ENCODE peak calls at places on chromosomes 6 and 20, in five cellular contexts. V is cardiac muscle cell, W is left lung, G is fibroblast of the aortic adventitia, L is IMR-90. P is an unnamed sample.

GRCh38 chr6:34570066-34570833 is 14.1 kb upstream of the SPDEF start:
- DNase-seq in V (no peak), W (no peak), G (no peak), L (no peak), P (no peak)

GRCh38 chr6:46510656-46511055 is 19.4 kb upstream of the RCAN2 start:
- DNase-seq in V (no peak), W (peak), G (peak), L (no peak), P (peak)

GRCh38 chr20:9609892-9610502 is 95.6 kb downstream of the LAMP5 start:
- DNase-seq in V (peak), W (no peak), G (peak), L (peak), P (peak)

GRCh38 chr20:59455392-59456341 is 148.7 kb upstream of the PHACTR3 start:
- DNase-seq in V (peak), W (no peak), G (peak), L (peak), P (no peak)

GRCh38 chr20:46388201-46388836 is 18.1 kb downstream of the ELMO2 start:
- DNase-seq in V (no peak), W (no peak), G (no peak), L (no peak), P (no peak)

GRCh38 chr6:32685603-32686002 is 19.1 kb upstream of the HLA-DQB1 start:
- DNase-seq in V (no peak), W (no peak), G (no peak), L (peak), P (no peak)

GRCh38 chr6:30814137-30815084 is 69.9 kb upstream of the DDR1 start:
- DNase-seq in V (no peak), W (peak), G (peak), L (peak), P (peak)

GRCh38 chr20:42483694-42484303 is 705.9 kb downstream of the PTPRT start:
- DNase-seq in V (peak), W (no peak), G (no peak), L (no peak), P (no peak)

GRCh38 chr6:447381-448165 is 56.0 kb downstream of the IRF4 start:
- DNase-seq in V (no peak), W (no peak), G (no peak), L (no peak), P (no peak)

GRCh38 chr20:59135093-59135492 is 28.5 kb upstream of the ZNF831 start:
- DNase-seq in V (no peak), W (no peak), G (no peak), L (no peak), P (no peak)

GRCh38 chr6:51541847-51542246 is 545.6 kb downstream of the PKHD1 start:
- DNase-seq in V (no peak), W (no peak), G (no peak), L (no peak), P (no peak)

GRCh38 chr6:38771111-38771694 is 56.1 kb downstream of the DNAH8 start:
- DNase-seq in V (no peak), W (no peak), G (peak), L (no peak), P (peak)

GRCh38 chr6:32191696-32192607 is 491 bp downstream of the GPSM3 start:
- DNase-seq in V (no peak), W (no peak), G (no peak), L (no peak), P (no peak)

GRCh38 chr20:46764068-46764467 is 54.6 kb downstream of the SLC2A10 start:
- DNase-seq in V (peak), W (no peak), G (no peak), L (no peak), P (no peak)

GRCh38 chr6:74607934-74608333 is 597.9 kb downstream of the COL12A1 start:
- DNase-seq in V (no peak), W (no peak), G (peak), L (peak), P (no peak)

GRCh38 chr20:38894091-38894847 is 31.9 kb upstream of the FAM83D start:
- DNase-seq in V (no peak), W (no peak), G (no peak), L (no peak), P (peak)

GRCh38 chr20:41133709-41134361 is 3.5 kb upstream of the PLCG1 start:
- DNase-seq in V (no peak), W (no peak), G (no peak), L (peak), P (no peak)

GRCh38 chr6:114108119-114109002 is 137.4 kb upstream of the HDAC2 start:
- DNase-seq in V (peak), W (peak), G (peak), L (peak), P (peak)

GRCh38 chr20:19205999-19206398 is 6.4 kb upstream of the SLC24A3 start:
- DNase-seq in V (peak), W (peak), G (peak), L (peak), P (peak)

GRCh38 chr6:18477301-18477941 is 90.3 kb downstream of the RNF144B start:
- DNase-seq in V (no peak), W (no peak), G (peak), L (peak), P (no peak)

GRCh38 chr20:2402271-2402980 is 21.7 kb downstream of the TGM6 start:
- DNase-seq in V (peak), W (no peak), G (peak), L (peak), P (peak)

GRCh38 chr6:130159876-130160415 is 62.8 kb downstream of the SAMD3 start:
- DNase-seq in V (no peak), W (no peak), G (peak), L (no peak), P (no peak)

GRCh38 chr6:50822078-50822476 is 3.4 kb downstream of the TFAP2B start:
- DNase-seq in V (no peak), W (no peak), G (no peak), L (no peak), P (peak)

GRCh38 chr6:3456794-3457709 is at the start of gene SLC22A23:
- DNase-seq in V (peak), W (peak), G (no peak), L (no peak), P (peak)

GRCh38 chr6:95280690-95281273 is 296.6 kb upstream of the MANEA start:
- DNase-seq in V (peak), W (no peak), G (peak), L (peak), P (no peak)

GRCh38 chr20:17635846-17636245 is 46.2 kb downstream of the RRBP1 start:
- DNase-seq in V (no peak), W (no peak), G (peak), L (peak), P (no peak)

GRCh38 chr6:109455161-109455501 is 441 bp downstream of the MICAL1 start:
- DNase-seq in V (no peak), W (peak), G (no peak), L (no peak), P (no peak)

GRCh38 chr20:10769700-10770099 is 95.9 kb upstream of the JAG1 start:
- DNase-seq in V (no peak), W (no peak), G (no peak), L (peak), P (no peak)

GRCh38 chr6:5998741-5999687 is 7.7 kb downstream of the NRN1 start:
- DNase-seq in V (peak), W (no peak), G (no peak), L (no peak), P (peak)

GRCh38 chr6:28738396-28738765 is 185.4 kb downstream of the TRIM27 start:
- DNase-seq in V (no peak), W (no peak), G (no peak), L (no peak), P (no peak)

GRCh38 chr6:157148391-157149323 is 174.7 kb downstream of the TMEM242 start:
- DNase-seq in V (no peak), W (no peak), G (peak), L (peak), P (peak)

GRCh38 chr6:113428702-113429101 is 428.4 kb upstream of the MARCKS start:
- DNase-seq in V (no peak), W (no peak), G (no peak), L (peak), P (peak)

GRCh38 chr6:122734529-122735203 is 44.9 kb upstream of the FABP7 start:
- DNase-seq in V (no peak), W (no peak), G (no peak), L (no peak), P (no peak)

GRCh38 chr6:149157126-149157525 is 160.4 kb upstream of the TAB2 start:
- DNase-seq in V (no peak), W (no peak), G (no peak), L (no peak), P (peak)

GRCh38 chr6:57173886-57174510 is 1.9 kb downstream of the BAG2 start:
- DNase-seq in V (no peak), W (no peak), G (peak), L (peak), P (peak)

GRCh38 chr20:57896563-57896962 is 186.7 kb upstream of the PMEPA1 start:
- DNase-seq in V (no peak), W (no peak), G (no peak), L (no peak), P (no peak)
- H3K4me3 ChIP-seq in V (no peak), W (no peak), G (no peak), L (no peak), P (no peak)

DNA sequence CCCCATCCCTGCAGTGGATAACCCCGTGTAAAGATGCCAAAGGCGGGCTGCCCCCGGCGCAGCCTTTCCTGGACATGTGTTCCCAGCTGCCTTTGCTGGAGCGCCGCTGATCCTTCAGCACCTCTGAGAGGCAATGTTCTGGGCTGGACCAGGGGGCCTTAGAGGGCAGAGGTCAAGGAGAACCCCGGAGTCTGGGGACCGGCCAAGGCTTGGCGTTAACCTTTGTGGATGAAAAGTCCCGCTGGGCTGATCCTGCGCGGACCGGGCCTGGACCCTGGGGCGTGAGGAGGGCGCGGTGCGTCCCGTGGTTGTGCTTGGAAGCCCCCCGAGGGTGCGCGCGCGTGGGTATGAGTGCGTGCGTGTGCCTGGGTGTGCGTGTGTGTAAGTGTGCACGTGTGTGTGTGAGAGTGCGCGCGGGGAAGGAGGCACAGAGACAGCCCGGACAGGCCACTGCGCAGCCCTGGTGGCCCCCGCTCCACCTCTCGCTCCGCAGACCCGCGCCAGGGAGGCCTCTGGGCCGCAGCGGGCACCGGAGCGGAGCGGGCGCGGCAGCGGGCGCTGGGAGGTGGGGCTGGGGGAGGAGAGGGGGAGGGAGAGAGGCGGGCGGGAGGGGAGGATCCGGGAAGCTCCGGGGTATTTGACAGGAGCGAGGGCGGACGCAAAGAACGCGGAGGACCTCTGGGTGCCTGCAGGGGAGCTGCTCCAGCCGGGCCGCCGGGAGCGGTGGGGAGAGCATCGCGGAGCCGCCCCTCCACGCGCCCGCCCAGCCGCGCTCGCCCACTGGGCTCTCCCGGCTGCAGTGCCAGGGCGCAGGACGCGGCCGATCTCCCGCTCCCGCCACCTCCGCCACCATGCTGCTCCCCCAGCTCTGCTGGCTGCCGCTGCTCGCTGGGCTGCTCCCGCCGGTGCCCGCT is at the start of gene SMOC2:
- DNase-seq in V (peak), W (no peak), G (peak), L (no peak), P (no peak)
- TF ChIP-seq CTCF in V (no peak), W (no peak), G (no peak), L (no peak), P (no peak)

GRCh38 chr6:63597142-63598000 is 25.1 kb downstream of the LOC128125822 start:
- DNase-seq in V (no peak), W (no peak), G (no peak), L (no peak), P (peak)
- H3K4me3 ChIP-seq in V (peak), W (peak), G (peak), L (peak), P (peak)

GRCh38 chr20:48148916-48149672 is 363.8 kb upstream of the SULF2 start:
- DNase-seq in V (no peak), W (peak), G (no peak), L (no peak), P (no peak)
- TF ChIP-seq CTCF in V (no peak), W (no peak), G (no peak), L (no peak), P (no peak)

GRCh38 chr20:23625236-23625964 is 12.4 kb downstream of the CST3 start:
- DNase-seq in V (no peak), W (no peak), G (no peak), L (no peak), P (no peak)

GRCh38 chr20:23624307-23624706 is 13.4 kb downstream of the CST3 start:
- DNase-seq in V (no peak), W (no peak), G (peak), L (no peak), P (peak)

GRCh38 chr20:23626040-23626620 is 11.6 kb downstream of the CST3 start:
- DNase-seq in V (no peak), W (no peak), G (no peak), L (no peak), P (no peak)

GRCh38 chr20:23623666-23624065 is 14.1 kb downstream of the CST3 start:
- DNase-seq in V (no peak), W (no peak), G (no peak), L (no peak), P (no peak)

GRCh38 chr20:23622839-23623343 is 14.9 kb downstream of the CST3 start:
- DNase-seq in V (no peak), W (peak), G (peak), L (peak), P (peak)
- H3K4me3 ChIP-seq in V (no peak), W (no peak), G (peak), L (peak), P (peak)

DNA sequence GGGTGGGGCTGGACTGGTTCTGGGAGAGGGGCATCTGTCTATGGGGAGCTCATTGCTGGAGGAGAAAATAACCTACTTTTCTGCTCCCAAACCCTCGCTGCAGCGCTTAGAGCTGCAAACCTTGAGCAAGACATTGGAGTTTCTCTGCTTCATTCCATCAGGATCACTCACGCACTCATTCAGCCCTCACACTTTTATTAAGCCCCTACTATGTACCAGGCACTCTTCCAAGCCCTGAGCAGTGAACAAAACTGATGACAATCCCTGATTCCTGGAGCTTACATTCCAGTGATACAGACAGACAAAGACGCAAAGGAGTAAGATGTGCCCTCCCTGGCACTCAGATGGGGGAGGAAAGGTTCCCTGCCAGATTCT is 113.7 kb downstream of the TOX2 start:
- DNase-seq in V (no peak), W (no peak), G (no peak), L (peak), P (peak)
- TF ChIP-seq CTCF in V (no peak), W (no peak), G (no peak), L (no peak), P (no peak)

P was measured in foreskin fibroblast.